ENCODE peak calls at places on chromosomes 13 and 19, in five cellular contexts. W is mesendoderm, B is left lung, Q is IMR-90, A is Peyer's patch. S is an unnamed sample.

GRCh38 chr13:44934724-44935123 is 54.5 kb downstream of the NUFIP1 start:
- DNase-seq in W (no peak), B (no peak), Q (peak; percentile 67), A (no peak), S (peak; percentile 73)

GRCh38 chr13:48222358-48223015 is 10.5 kb upstream of the ITM2B start:
- DNase-seq in W (no peak), B (peak; percentile 75), Q (peak; percentile 42), A (no peak), S (peak; percentile 35)

GRCh38 chr13:91534996-91535395 is 136.6 kb downstream of the GPC5 start:
- DNase-seq in W (no peak), B (no peak), Q (no peak), A (no peak), S (no peak)

GRCh38 chr13:98059276-98059675 is 83.6 kb upstream of the FARP1 start:
- DNase-seq in W (no peak), B (no peak), Q (no peak), A (no peak), S (no peak)

GRCh38 chr13:38697628-38698333 is 10.9 kb downstream of the FREM2 start:
- DNase-seq in W (peak; percentile 46), B (no peak), Q (no peak), A (no peak), S (peak; percentile 28)

GRCh38 chr13:99417151-99417820 is 84.0 kb upstream of the TM9SF2 start:
- DNase-seq in W (peak; percentile 43), B (no peak), Q (no peak), A (no peak), S (no peak)

GRCh38 chr13:66780814-66781213 is 449.3 kb downstream of the PCDH9 start:
- DNase-seq in W (no peak), B (no peak), Q (peak; percentile 20), A (no peak), S (peak; percentile 63)

GRCh38 chr13:114081761-114082681 is 50.4 kb downstream of the RASA3 start:
- DNase-seq in W (no peak), B (no peak), Q (no peak), A (no peak), S (no peak)

GRCh38 chr19:53333466-53334449 is at the start of gene ZNF845:
- DNase-seq in W (peak; percentile 96), B (peak; percentile 97), Q (peak; percentile 89), A (peak; percentile 95), S (peak; percentile 93)

GRCh38 chr19:18278521-18279265 is 2.7 kb downstream of the JUND start:
- DNase-seq in W (peak; percentile 68), B (no peak), Q (no peak), A (peak; percentile 45), S (no peak)

GRCh38 chr19:30084390-30084819 is 142.4 kb downstream of the URI1 start:
- DNase-seq in W (no peak), B (no peak), Q (no peak), A (no peak), S (no peak)

GRCh38 chr19:51480590-51480989 is 2.3 kb downstream of the CEACAM18 start:
- DNase-seq in W (peak; percentile 14), B (no peak), Q (no peak), A (no peak), S (no peak)

GRCh38 chr13:19772306-19772705 is 10.4 kb downstream of the PSPC1 start:
- DNase-seq in W (no peak), B (no peak), Q (peak; percentile 3), A (no peak), S (no peak)

GRCh38 chr13:106063591-106064308 is 471.7 kb downstream of the EFNB2 start:
- DNase-seq in W (no peak), B (no peak), Q (peak; percentile 83), A (no peak), S (peak; percentile 69)

GRCh38 chr19:45477713-45478453 is 10.1 kb downstream of the FOSB start:
- DNase-seq in W (peak; percentile 67), B (no peak), Q (no peak), A (no peak), S (no peak)

GRCh38 chr19:33297401-33298145 is 4.8 kb downstream of the CEBPA start:
- DNase-seq in W (no peak), B (no peak), Q (no peak), A (no peak), S (no peak)

GRCh38 chr13:41563501-41564001 is 106.2 kb downstream of the RGCC start:
- DNase-seq in W (no peak), B (no peak), Q (peak; percentile 50), A (no peak), S (peak; percentile 39)

GRCh38 chr19:55652311-55653078 is 2.3 kb upstream of the U2AF2 start:
- DNase-seq in W (no peak), B (no peak), Q (no peak), A (no peak), S (no peak)

GRCh38 chr13:41029629-41030028 is 10.5 kb upstream of the ELF1 start:
- DNase-seq in W (peak; percentile 53), B (no peak), Q (no peak), A (no peak), S (no peak)

GRCh38 chr13:112450118-112450517 is 74.0 kb downstream of the SPACA7 start:
- DNase-seq in W (no peak), B (no peak), Q (no peak), A (no peak), S (no peak)

GRCh38 chr13:25371608-25372274 is at the start of gene ATP8A2:
- DNase-seq in W (peak; percentile 8), B (no peak), Q (no peak), A (no peak), S (no peak)

GRCh38 chr13:114286808-114287207 is 5.4 kb downstream of the UPF3A start:
- DNase-seq in W (peak; percentile 24), B (no peak), Q (peak; percentile 85), A (no peak), S (no peak)

GRCh38 chr19:10748924-10749434 is 31.1 kb downstream of the DNM2 start:
- DNase-seq in W (no peak), B (peak; percentile 75), Q (no peak), A (no peak), S (peak; percentile 52)

GRCh38 chr19:17719730-17720486 is 628 bp downstream of the MAP1S start:
- DNase-seq in W (no peak), B (peak; percentile 67), Q (no peak), A (no peak), S (peak; percentile 58)

GRCh38 chr19:49447485-49448431 is 3.9 kb downstream of the PIH1D1 start:
- DNase-seq in W (peak; percentile 68), B (no peak), Q (peak; percentile 8), A (no peak), S (no peak)

GRCh38 chr13:33645591-33646554 is 172.1 kb upstream of the RFC3 start:
- DNase-seq in W (no peak), B (no peak), Q (no peak), A (no peak), S (no peak)

GRCh38 chr19:18221815-18222725 is 4.2 kb downstream of the PDE4C start:
- DNase-seq in W (no peak), B (no peak), Q (no peak), A (no peak), S (no peak)

GRCh38 chr13:72638059-72638815 is 89.2 kb downstream of the MZT1 start:
- DNase-seq in W (peak; percentile 48), B (no peak), Q (no peak), A (no peak), S (peak; percentile 92)

DNA sequence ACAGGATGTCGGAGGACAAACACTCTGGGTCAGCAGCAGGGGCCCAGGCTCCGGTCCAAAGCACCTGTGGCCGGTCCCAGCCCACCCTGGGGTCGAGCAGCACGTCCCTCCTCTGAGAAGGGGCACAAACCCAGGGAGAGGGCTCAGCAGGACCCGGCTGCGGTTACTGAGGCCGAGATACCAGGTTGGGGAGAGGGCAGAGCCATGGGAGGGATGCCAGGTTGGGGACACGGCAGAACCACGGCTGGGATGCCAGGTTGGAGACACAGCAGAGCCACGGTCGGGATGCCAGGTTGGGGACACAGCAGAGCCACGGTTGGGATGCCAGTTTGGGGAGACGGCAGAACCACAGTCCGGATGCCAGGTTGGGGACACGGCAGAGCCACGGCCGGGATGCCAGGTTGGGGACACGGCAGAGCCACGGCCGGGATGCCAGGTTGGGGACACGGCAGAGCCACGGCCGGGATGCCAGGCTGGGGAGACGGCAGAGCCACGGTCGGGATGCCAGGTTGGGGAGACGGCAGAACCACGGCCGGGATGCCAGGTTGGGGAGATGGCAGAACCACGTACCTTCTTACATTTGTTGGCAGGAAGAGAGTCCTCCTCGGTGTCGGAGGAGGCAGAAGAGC is 18.5 kb downstream of the MIER2 start:
- DNase-seq in W (no peak), B (no peak), Q (no peak), A (no peak), S (no peak)
- H3K27me3 ChIP-seq in W (no peaks in the 10 kb centered on the region), B (no peaks in the 10 kb centered on the region), Q (no peaks in the 10 kb centered on the region), A (no peaks in the 10 kb centered on the region), S (no peaks in the 10 kb centered on the region)

GRCh38 chr13:110285991-110286923 is 20.7 kb downstream of the COL4A1 start:
- DNase-seq in W (no peak), B (no peak), Q (no peak), A (no peak), S (no peak)
- H3K4me1 ChIP-seq in W (no peaks in the 10 kb centered on the region), B (peaks cover 13% of the 10 kb centered on the region), Q (peaks cover 21% of the 10 kb centered on the region), A (peaks cover 23% of the 10 kb centered on the region), S (peaks cover 19% of the 10 kb centered on the region)

GRCh38 chr13:36431204-36432105 is 840 bp upstream of the CCNA1 start:
- DNase-seq in W (peak; percentile 15), B (peak; percentile 31), Q (no peak), A (no peak), S (peak; percentile 33)

GRCh38 chr13:36428083-36428482 is 4.2 kb upstream of the CCNA1 start:
- DNase-seq in W (no peak), B (no peak), Q (no peak), A (no peak), S (peak; percentile 91)

GRCh38 chr13:36432106-36432544 is at the start of gene CCNA1:
- DNase-seq in W (peak; percentile 75), B (peak; percentile 37), Q (no peak), A (no peak), S (peak; percentile 47)

GRCh38 chr13:36430247-36431203 is 1.8 kb upstream of the CCNA1 start:
- DNase-seq in W (peak; percentile 59), B (peak; percentile 39), Q (no peak), A (no peak), S (no peak)
- H3K27me3 ChIP-seq in W (peaks cover 19% of the 10 kb centered on the region), B (peaks cover 40% of the 10 kb centered on the region), Q (peaks cover 38% of the 10 kb centered on the region), A (no peaks in the 10 kb centered on the region), S (no peaks in the 10 kb centered on the region)

DNA sequence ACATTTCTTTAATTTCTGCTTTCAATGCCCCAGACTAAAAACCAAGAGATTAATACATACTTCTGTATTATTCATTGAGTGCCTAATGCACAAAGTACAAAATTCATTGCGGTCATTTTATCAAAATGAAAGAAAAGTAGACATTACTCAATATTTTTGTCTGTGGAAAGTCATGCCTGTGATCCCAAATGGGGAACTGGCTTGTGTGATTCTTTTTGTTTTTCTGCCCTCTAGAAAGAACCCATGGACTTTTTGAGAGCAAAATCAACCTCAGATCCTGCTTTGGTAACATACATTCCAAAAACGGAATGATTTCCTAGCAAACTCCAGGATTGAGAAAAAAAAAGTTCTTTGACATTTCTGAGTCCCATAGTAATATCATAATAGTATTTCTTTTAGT is 102.2 kb upstream of the CSNK1A1L start:
- DNase-seq in W (no peak), B (no peak), Q (no peak), A (no peak), S (no peak)
- H3K4me1 ChIP-seq in W (peaks cover 4% of the 10 kb centered on the region), B (no peaks in the 10 kb centered on the region), Q (peaks cover 2% of the 10 kb centered on the region), A (no peaks in the 10 kb centered on the region), S (no peaks in the 10 kb centered on the region)

S was measured in mammary epithelial cell.